ENCODE peak calls at places on chromosomes 2 and 18, in six cellular contexts. O is fibroblast of pulmonary artery, C is brain microvascular endothelial cell, F is endothelial cell, B is HL-60, J is endodermal cell. I is an unnamed sample.

GRCh38 chr2:127324635-127325034 is 30.7 kb upstream of the ERCC3 start:
- DNase-seq in C (peak; percentile 34), O (peak; percentile 80), J (no peak), F (no peak), B (no peak), I (peak; percentile 19)

GRCh38 chr2:177143444-177143843 is 69.2 kb upstream of the HNRNPA3 start:
- DNase-seq in C (peak; percentile 56), B (no peak), J (no peak), F (peak; percentile 33), O (peak; percentile 61), I (no peak)

GRCh38 chr2:46036929-46037328 is 260.3 kb upstream of the EPAS1 start:
- DNase-seq in B (no peak), O (peak; percentile 38), J (no peak), F (no peak), C (peak; percentile 71), I (no peak)

GRCh38 chr2:158486150-158486969 is 29.6 kb downstream of the PKP4 start:
- DNase-seq in F (no peak), C (no peak), J (no peak), B (no peak), O (no peak), I (no peak)

GRCh38 chr18:54828290-54828871 is at the start of gene RAB27B:
- DNase-seq in F (peak; percentile 65), B (no peak), C (peak; percentile 88), O (peak; percentile 84), J (peak; percentile 94), I (peak; percentile 66)

GRCh38 chr2:42567389-42567788 is 1.0 kb upstream of the MTA3 start:
- DNase-seq in B (no peak), J (no peak), C (peak; percentile 7), F (no peak), O (peak; percentile 42), I (no peak)

GRCh38 chr18:69585696-69586095 is 185.0 kb downstream of the DOK6 start:
- DNase-seq in F (no peak), J (no peak), C (no peak), B (no peak), O (no peak), I (no peak)

GRCh38 chr2:4354678-4355077 is 651.3 kb downstream of the DCDC2C start:
- DNase-seq in O (peak; percentile 1), J (peak; percentile 91), B (peak; percentile 1), F (peak; percentile 39), C (peak; percentile 13), I (no peak)

GRCh38 chr2:205405752-205406151 is 276.5 kb upstream of the NRP2 start:
- DNase-seq in C (peak; percentile 56), J (no peak), B (no peak), O (peak; percentile 91), F (no peak), I (peak; percentile 93)

GRCh38 chr18:23311346-23312103 is 141.6 kb upstream of the RIOK3 start:
- DNase-seq in B (no peak), C (peak; percentile 89), O (peak; percentile 96), F (no peak), J (no peak), I (peak; percentile 62)

GRCh38 chr2:38377501-38378258 is 607 bp upstream of the ATL2 start:
- DNase-seq in O (peak; percentile 67), J (no peak), B (no peak), F (no peak), C (peak; percentile 33), I (no peak)

GRCh38 chr2:21860913-21861312 is 737.1 kb downstream of the TDRD15 start:
- DNase-seq in F (no peak), C (no peak), O (no peak), J (no peak), B (no peak), I (no peak)

GRCh38 chr2:3578987-3579386 is 3.9 kb downstream of the RPS7 start:
- DNase-seq in B (no peak), J (no peak), C (no peak), F (no peak), O (no peak), I (no peak)

GRCh38 chr2:176852667-176853066 is 359.9 kb upstream of the HNRNPA3 start:
- DNase-seq in C (no peak), O (no peak), F (no peak), B (no peak), J (peak; percentile 70), I (no peak)

GRCh38 chr2:231427116-231427515 is 31.6 kb downstream of the B3GNT7 start:
- DNase-seq in C (no peak), J (no peak), B (no peak), F (no peak), O (no peak), I (no peak)

GRCh38 chr2:33264766-33265165 is 211.7 kb upstream of the RASGRP3 start:
- DNase-seq in C (no peak), J (no peak), F (no peak), O (peak; percentile 21), B (no peak), I (no peak)

GRCh38 chr2:43950383-43951008 is 45.3 kb downstream of the LRPPRC start:
- DNase-seq in B (no peak), C (peak; percentile 9), O (peak; percentile 61), J (no peak), F (peak; percentile 5), I (no peak)

GRCh38 chr2:58984731-58985130 is 743.6 kb upstream of the FANCL start:
- DNase-seq in J (no peak), F (no peak), C (peak; percentile 28), B (no peak), O (no peak), I (no peak)

GRCh38 chr2:65370387-65371093 is 61.9 kb downstream of the SPRED2 start:
- DNase-seq in B (no peak), O (peak; percentile 23), F (no peak), J (peak; percentile 44), C (no peak), I (no peak)

GRCh38 chr2:226403360-226403759 is 396.3 kb downstream of the IRS1 start:
- DNase-seq in F (no peak), O (peak; percentile 50), J (no peak), B (no peak), C (no peak), I (no peak)

GRCh38 chr2:20449501-20450200 is 2.8 kb downstream of the RHOB start:
- DNase-seq in B (no peak), J (no peak), F (no peak), O (peak; percentile 70), C (no peak), I (no peak)

GRCh38 chr2:86185517-86186212 is 9.6 kb downstream of the IMMT start:
- DNase-seq in J (no peak), F (no peak), O (no peak), B (no peak), C (no peak), I (no peak)

GRCh38 chr2:128395640-128396499 is 77.2 kb upstream of the HS6ST1 start:
- DNase-seq in F (no peak), J (peak; percentile 51), C (peak; percentile 27), O (peak; percentile 32), B (no peak), I (peak; percentile 75)

GRCh38 chr2:215950009-215950408 is 63.3 kb downstream of the MREG start:
- DNase-seq in O (peak; percentile 64), C (peak; percentile 38), F (no peak), J (no peak), B (no peak), I (no peak)

GRCh38 chr18:903703-904102 is 968 bp upstream of the ADCYAP1 start:
- DNase-seq in F (peak; percentile 84), B (peak; percentile 11), J (peak; percentile 93), C (peak; percentile 51), O (peak; percentile 65), I (no peak)

GRCh38 chr18:902179-902718 is 2.4 kb upstream of the ADCYAP1 start:
- DNase-seq in B (no peak), F (no peak), J (peak; percentile 59), O (peak; percentile 51), C (no peak), I (no peak)

GRCh38 chr18:905948-906415 is 1.3 kb downstream of the ADCYAP1 start:
- DNase-seq in B (no peak), J (peak; percentile 66), O (no peak), F (peak; percentile 21), C (no peak), I (no peak)

GRCh38 chr18:905307-905947 is 756 bp downstream of the ADCYAP1 start:
- DNase-seq in F (peak; percentile 20), O (no peak), C (no peak), B (no peak), J (peak; percentile 65), I (no peak)

GRCh38 chr18:904135-905090 is at the start of gene ADCYAP1:
- DNase-seq in B (no peak), C (no peak), O (peak; percentile 21), J (peak; percentile 85), F (peak; percentile 43), I (no peak)
- TF ChIP-seq CTCF in B (no peak), C (peak; percentile 33), O (peak; percentile 7), J (peak; percentile 48), F (no peak), I (peak; percentile 33)

GRCh38 chr2:68997401-68997800 is 15.6 kb upstream of the ANTXR1 start:
- DNase-seq in F (no peak), C (no peak), J (no peak), O (no peak), B (no peak), I (no peak)
- TF ChIP-seq CTCF in F (no peak), C (no peak), J (no peak), O (no peak), B (no peak), I (no peak)

DNA sequence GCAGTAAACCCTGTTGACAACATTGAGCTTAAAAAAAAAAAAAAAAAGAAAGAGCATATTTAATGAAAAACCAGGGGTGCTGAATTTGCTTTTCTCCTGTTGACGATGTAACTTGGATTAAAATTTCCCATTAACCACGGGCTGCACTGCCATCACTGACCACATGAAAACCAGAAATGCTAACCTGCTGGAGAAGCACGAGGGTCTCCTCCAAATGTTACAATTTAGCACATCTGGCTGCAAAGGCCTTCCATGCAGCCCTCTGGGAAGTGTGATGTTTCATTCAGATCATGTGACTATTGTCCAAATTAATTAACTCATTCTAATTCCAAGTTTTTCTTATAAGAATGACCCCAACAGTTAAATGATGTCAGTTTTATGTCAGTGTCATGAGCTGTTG is 26.9 kb upstream of the SERPINB12 start:
- DNase-seq in C (no peak), J (no peak), F (no peak), B (no peak), O (no peak), I (no peak)
- TF ChIP-seq CTCF in C (peak; percentile 51), J (peak; percentile 61), F (peak; percentile 66), B (no peak), O (peak; percentile 18), I (no peak)

GRCh38 chr2:28187186-28187585 is 205.5 kb upstream of the FOSL2 start:
- DNase-seq in F (no peak), J (no peak), C (no peak), O (no peak), B (no peak), I (no peak)
- TF ChIP-seq CTCF in F (no peak), J (no peak), C (no peak), O (no peak), B (no peak), I (no peak)

GRCh38 chr2:179991344-179991743 is 15.8 kb downstream of the CWC22 start:
- DNase-seq in J (peak; percentile 77), F (no peak), C (peak; percentile 4), O (peak; percentile 18), B (no peak), I (no peak)
- TF ChIP-seq CTCF in J (peak; percentile 66), F (no peak), C (peak; percentile 54), O (peak; percentile 18), B (no peak), I (no peak)